ENCODE peak calls at places on chromosomes 16 and 17, in five cellular contexts. X is HFF-Myc; D is activated T-cell treated with anti-CD3 and anti-CD28 coated beads, Interleukin-2, amount 50 U/mL, for 72 hours; Q is NCI-H1092 treated with DMSO at 0.1 percent for 48 hours; U is iris pigment epithelial cell. B is an unnamed sample.

GRCh38 chr16:57113042-57113453 is 20.7 kb downstream of the CPNE2 start:
- DNase-seq in X (no peak), D (no peak), Q (no peak), U (peak; percentile 30), B (no peak)

GRCh38 chr17:8223356-8224063 is 13.1 kb upstream of the AURKB start:
- DNase-seq in X (no peak), D (peak; percentile 66), Q (peak; percentile 43), U (peak; percentile 52), B (no peak)

GRCh38 chr17:81480140-81480917 is 32.3 kb downstream of the ACTG1 start:
- DNase-seq in X (no peak), D (no peak), Q (peak; percentile 54), U (peak; percentile 22), B (no peak)

GRCh38 chr17:78557598-78558039 is 19.6 kb downstream of the DNAH17 start:
- DNase-seq in X (no peak), D (no peak), Q (no peak), U (peak; percentile 69), B (no peak)

GRCh38 chr17:49512296-49513043 is 17.4 kb downstream of the NGFR start:
- DNase-seq in X (no peak), D (no peak), Q (no peak), U (no peak), B (no peak)

GRCh38 chr16:89945654-89946053 is 2.9 kb upstream of the DEF8 start:
- DNase-seq in X (no peak), D (no peak), Q (no peak), U (no peak), B (no peak)

GRCh38 chr16:86994651-86995171 is 322.5 kb downstream of the C16orf95 start:
- DNase-seq in X (peak; percentile 78), D (no peak), Q (no peak), U (peak; percentile 96), B (peak; percentile 86)

GRCh38 chr16:30049871-30050270 is 15.7 kb upstream of the ALDOA start:
- DNase-seq in X (no peak), D (no peak), Q (no peak), U (no peak), B (no peak)

GRCh38 chr17:66945451-66945850 is 19.1 kb upstream of the CACNG4 start:
- DNase-seq in X (no peak), D (no peak), Q (no peak), U (no peak), B (no peak)

GRCh38 chr16:67364610-67365256 is 28.6 kb downstream of the TPPP3 start:
- DNase-seq in X (no peak), D (no peak), Q (no peak), U (no peak), B (no peak)

GRCh38 chr16:54015147-54015546 is 271.4 kb downstream of the IRX3 start:
- DNase-seq in X (no peak), D (no peak), Q (no peak), U (no peak), B (no peak)

GRCh38 chr16:23061669-23062068 is 87.6 kb downstream of the USP31 start:
- DNase-seq in X (no peak), D (no peak), Q (no peak), U (no peak), B (no peak)

GRCh38 chr17:34584805-34585416 is 5.5 kb downstream of the TMEM132E start:
- DNase-seq in X (no peak), D (no peak), Q (peak; percentile 34), U (peak; percentile 42), B (no peak)

GRCh38 chr16:13866073-13866472 is 53.9 kb upstream of the ERCC4 start:
- DNase-seq in X (peak; percentile 40), D (peak; percentile 39), Q (peak; percentile 20), U (peak; percentile 82), B (peak; percentile 43)

GRCh38 chr17:60435244-60436170 is 13.2 kb downstream of the CHCT1 start:
- DNase-seq in X (peak; percentile 85), D (peak; percentile 59), Q (peak; percentile 62), U (peak; percentile 81), B (peak; percentile 70)

GRCh38 chr16:30184430-30185140 is 1.2 kb downstream of the CORO1A start:
- DNase-seq in X (no peak), D (peak; percentile 60), Q (peak; percentile 34), U (no peak), B (no peak)

GRCh38 chr16:24970708-24971107 is 44.5 kb downstream of the ARHGAP17 start:
- DNase-seq in X (no peak), D (no peak), Q (no peak), U (no peak), B (no peak)

GRCh38 chr16:85554114-85554790 is 58.9 kb upstream of the GSE1 start:
- DNase-seq in X (peak; percentile 77), D (peak; percentile 82), Q (no peak), U (peak; percentile 86), B (no peak)

GRCh38 chr17:77644981-77645380 is 313.5 kb upstream of the TNRC6C start:
- DNase-seq in X (no peak), D (peak; percentile 53), Q (no peak), U (no peak), B (no peak)

GRCh38 chr17:49388290-49388640 is 26.2 kb upstream of the ZNF652 start:
- DNase-seq in X (no peak), D (peak; percentile 27), Q (no peak), U (no peak), B (no peak)

GRCh38 chr16:67024384-67024896 is 4.5 kb upstream of the CBFB start:
- DNase-seq in X (no peak), D (no peak), Q (no peak), U (no peak), B (no peak)

GRCh38 chr16:28984091-28984490 is 761 bp upstream of the LAT start:
- DNase-seq in X (no peak), D (no peak), Q (no peak), U (no peak), B (no peak)

GRCh38 chr16:74034862-74035261 is 261.8 kb upstream of the PSMD7 start:
- DNase-seq in X (peak; percentile 6), D (no peak), Q (peak; percentile 66), U (peak; percentile 31), B (no peak)

GRCh38 chr16:58494981-58495860 is 4.7 kb upstream of the NDRG4 start:
- DNase-seq in X (peak; percentile 91), D (peak; percentile 66), Q (peak; percentile 91), U (peak; percentile 99), B (peak; percentile 93)

GRCh38 chr17:41984454-41984853 is 17.9 kb downstream of the CNP start:
- DNase-seq in X (no peak), D (no peak), Q (no peak), U (no peak), B (no peak)

GRCh38 chr17:75433223-75433622 is 23.2 kb upstream of the TMEM94 start:
- DNase-seq in X (no peak), D (no peak), Q (no peak), U (no peak), B (no peak)

GRCh38 chr16:27771201-27771910 is 221.4 kb downstream of the KATNIP start:
- DNase-seq in X (no peak), D (no peak), Q (no peak), U (no peak), B (no peak)

B was measured in AG04450.